ENCODE peak calls at places on chromosome 2, in six cellular contexts. One of them, this sample, is unnamed.

GRCh38 chr2:189336276-189336975 is 104.8 kb upstream of the WDR75 start:
- DNase-seq in HCT116: no peak
- DNase-seq in body of pancreas: no peak
- DNase-seq in neural crest cell: no peak
- DNase-seq in AG09309: no peak
- DNase-seq in mesothelial cell of epicardium: no peak
- DNase-seq in this sample: no peak

GRCh38 chr2:96119981-96120720 is 3.8 kb upstream of the ADRA2B start:
- DNase-seq in HCT116: no peak
- DNase-seq in body of pancreas: no peak
- DNase-seq in neural crest cell: no peak
- DNase-seq in AG09309: no peak
- DNase-seq in mesothelial cell of epicardium: peak; percentile 7
- DNase-seq in this sample: no peak

GRCh38 chr2:182831912-182832311 is 34.5 kb downstream of the FRZB start:
- DNase-seq in HCT116: no peak
- DNase-seq in body of pancreas: no peak
- DNase-seq in neural crest cell: no peak
- DNase-seq in AG09309: no peak
- DNase-seq in mesothelial cell of epicardium: no peak
- DNase-seq in this sample: no peak

GRCh38 chr2:85761946-85762345 is 8.2 kb downstream of the ATOH8 start:
- DNase-seq in HCT116: no peak
- DNase-seq in body of pancreas: no peak
- DNase-seq in neural crest cell: no peak
- DNase-seq in AG09309: no peak
- DNase-seq in mesothelial cell of epicardium: no peak
- DNase-seq in this sample: no peak

GRCh38 chr2:26088038-26088643 is 54.3 kb downstream of the RAB10 start:
- DNase-seq in HCT116: no peak
- DNase-seq in body of pancreas: no peak
- DNase-seq in neural crest cell: no peak
- DNase-seq in AG09309: no peak
- DNase-seq in mesothelial cell of epicardium: no peak
- DNase-seq in this sample: no peak

GRCh38 chr2:138475394-138475793 is 26.2 kb upstream of the SPOPL start:
- DNase-seq in HCT116: no peak
- DNase-seq in body of pancreas: no peak
- DNase-seq in neural crest cell: no peak
- DNase-seq in AG09309: no peak
- DNase-seq in mesothelial cell of epicardium: no peak
- DNase-seq in this sample: no peak

GRCh38 chr2:60309941-60310680 is 243.3 kb downstream of the BCL11A start:
- DNase-seq in HCT116: no peak
- DNase-seq in body of pancreas: no peak
- DNase-seq in neural crest cell: no peak
- DNase-seq in AG09309: no peak
- DNase-seq in mesothelial cell of epicardium: no peak
- DNase-seq in this sample: no peak

GRCh38 chr2:14642499-14642898 is 10.0 kb downstream of the LRATD1 start:
- DNase-seq in HCT116: no peak
- DNase-seq in body of pancreas: no peak
- DNase-seq in neural crest cell: no peak
- DNase-seq in AG09309: no peak
- DNase-seq in mesothelial cell of epicardium: no peak
- DNase-seq in this sample: no peak

GRCh38 chr2:69099541-69099940 is 86.6 kb downstream of the ANTXR1 start:
- DNase-seq in HCT116: no peak
- DNase-seq in body of pancreas: no peak
- DNase-seq in neural crest cell: no peak
- DNase-seq in AG09309: no peak
- DNase-seq in mesothelial cell of epicardium: no peak
- DNase-seq in this sample: no peak

GRCh38 chr2:16851131-16851530 is 185.5 kb upstream of the CYRIA start:
- DNase-seq in HCT116: no peak
- DNase-seq in body of pancreas: no peak
- DNase-seq in neural crest cell: no peak
- DNase-seq in AG09309: no peak
- DNase-seq in mesothelial cell of epicardium: no peak
- DNase-seq in this sample: no peak

GRCh38 chr2:36369711-36370110 is 14.1 kb downstream of the CRIM1 start:
- DNase-seq in HCT116: no peak
- DNase-seq in body of pancreas: no peak
- DNase-seq in neural crest cell: no peak
- DNase-seq in AG09309: no peak
- DNase-seq in mesothelial cell of epicardium: no peak
- DNase-seq in this sample: no peak

GRCh38 chr2:38155-38554 is 8.2 kb downstream of the FAM110C start:
- DNase-seq in HCT116: peak; percentile 56
- DNase-seq in body of pancreas: no peak
- DNase-seq in neural crest cell: no peak
- DNase-seq in AG09309: no peak
- DNase-seq in mesothelial cell of epicardium: no peak
- DNase-seq in this sample: no peak

GRCh38 chr2:214856116-214856515 is 46.6 kb upstream of the BARD1 start:
- DNase-seq in HCT116: no peak
- DNase-seq in body of pancreas: no peak
- DNase-seq in neural crest cell: no peak
- DNase-seq in AG09309: peak; percentile 14
- DNase-seq in mesothelial cell of epicardium: no peak
- DNase-seq in this sample: no peak

GRCh38 chr2:197237720-197238370 is 72.7 kb downstream of the ANKRD44 start:
- DNase-seq in HCT116: no peak
- DNase-seq in body of pancreas: no peak
- DNase-seq in neural crest cell: no peak
- DNase-seq in AG09309: no peak
- DNase-seq in mesothelial cell of epicardium: no peak
- DNase-seq in this sample: no peak

GRCh38 chr2:203201426-203201825 is 37.4 kb upstream of the CYP20A1 start:
- DNase-seq in HCT116: no peak
- DNase-seq in body of pancreas: no peak
- DNase-seq in neural crest cell: no peak
- DNase-seq in AG09309: no peak
- DNase-seq in mesothelial cell of epicardium: no peak
- DNase-seq in this sample: no peak

GRCh38 chr2:54904836-54905235 is 145.4 kb downstream of the RTN4 start:
- DNase-seq in HCT116: peak; percentile 26
- DNase-seq in body of pancreas: peak; percentile 20
- DNase-seq in neural crest cell: no peak
- DNase-seq in AG09309: no peak
- DNase-seq in mesothelial cell of epicardium: no peak
- DNase-seq in this sample: no peak

GRCh38 chr2:25743132-25743830 is 69.9 kb upstream of the DTNB start:
- DNase-seq in HCT116: no peak
- DNase-seq in body of pancreas: no peak
- DNase-seq in neural crest cell: no peak
- DNase-seq in AG09309: no peak
- DNase-seq in mesothelial cell of epicardium: no peak
- DNase-seq in this sample: no peak

GRCh38 chr2:47891369-47892337 is 14.6 kb downstream of the FBXO11 start:
- DNase-seq in HCT116: no peak
- DNase-seq in body of pancreas: no peak
- DNase-seq in neural crest cell: no peak
- DNase-seq in AG09309: no peak
- DNase-seq in mesothelial cell of epicardium: no peak
- DNase-seq in this sample: no peak

GRCh38 chr2:9310827-9311226 is 104.2 kb downstream of the ASAP2 start:
- DNase-seq in HCT116: no peak
- DNase-seq in body of pancreas: no peak
- DNase-seq in neural crest cell: no peak
- DNase-seq in AG09309: no peak
- DNase-seq in mesothelial cell of epicardium: no peak
- DNase-seq in this sample: no peak

GRCh38 chr2:188291617-188292445 is at the start of gene GULP1:
- DNase-seq in HCT116: no peak
- DNase-seq in body of pancreas: peak; percentile 83
- DNase-seq in neural crest cell: peak; percentile 74
- DNase-seq in AG09309: no peak
- DNase-seq in mesothelial cell of epicardium: peak; percentile 69
- DNase-seq in this sample: peak; percentile 87

GRCh38 chr2:130928385-130928784 is 91.7 kb downstream of the ARHGEF4 start:
- DNase-seq in HCT116: no peak
- DNase-seq in body of pancreas: no peak
- DNase-seq in neural crest cell: no peak
- DNase-seq in AG09309: no peak
- DNase-seq in mesothelial cell of epicardium: no peak
- DNase-seq in this sample: no peak

GRCh38 chr2:71878626-71879508 is 268.8 kb downstream of the CYP26B1 start:
- DNase-seq in HCT116: no peak
- DNase-seq in body of pancreas: no peak
- DNase-seq in neural crest cell: no peak
- DNase-seq in AG09309: no peak
- DNase-seq in mesothelial cell of epicardium: no peak
- DNase-seq in this sample: no peak

GRCh38 chr2:187549951-187550555 is 4.2 kb downstream of the TFPI start:
- DNase-seq in HCT116: no peak
- DNase-seq in body of pancreas: no peak
- DNase-seq in neural crest cell: no peak
- DNase-seq in AG09309: no peak
- DNase-seq in mesothelial cell of epicardium: no peak
- DNase-seq in this sample: no peak

GRCh38 chr2:157887946-157888345 is 11.8 kb upstream of the ACVR1 start:
- DNase-seq in HCT116: no peak
- DNase-seq in body of pancreas: no peak
- DNase-seq in neural crest cell: no peak
- DNase-seq in AG09309: no peak
- DNase-seq in mesothelial cell of epicardium: no peak
- DNase-seq in this sample: no peak

GRCh38 chr2:172674034-172674967 is 61.3 kb upstream of the RAPGEF4 start:
- DNase-seq in HCT116: no peak
- DNase-seq in body of pancreas: peak; percentile 50
- DNase-seq in neural crest cell: peak; percentile 58
- DNase-seq in AG09309: no peak
- DNase-seq in mesothelial cell of epicardium: no peak
- DNase-seq in this sample: no peak

GRCh38 chr2:3143602-3144001 is 234.0 kb downstream of the EIPR1 start:
- DNase-seq in HCT116: no peak
- DNase-seq in body of pancreas: no peak
- DNase-seq in neural crest cell: no peak
- DNase-seq in AG09309: no peak
- DNase-seq in mesothelial cell of epicardium: no peak
- DNase-seq in this sample: no peak
- TF ChIP-seq CTCF in HCT116: no peak
- TF ChIP-seq CTCF in body of pancreas: no peak
- TF ChIP-seq CTCF in neural crest cell: no peak
- TF ChIP-seq CTCF in AG09309: no peak
- TF ChIP-seq CTCF in mesothelial cell of epicardium: no peak
- TF ChIP-seq CTCF in this sample: no peak

GRCh38 chr2:181779288-181779871 is 99.1 kb upstream of the NEUROD1 start:
- DNase-seq in HCT116: no peak
- DNase-seq in body of pancreas: no peak
- DNase-seq in neural crest cell: no peak
- DNase-seq in AG09309: no peak
- DNase-seq in mesothelial cell of epicardium: no peak
- DNase-seq in this sample: no peak
- TF ChIP-seq CTCF in HCT116: no peak
- TF ChIP-seq CTCF in body of pancreas: no peak
- TF ChIP-seq CTCF in neural crest cell: no peak
- TF ChIP-seq CTCF in AG09309: no peak
- TF ChIP-seq CTCF in mesothelial cell of epicardium: no peak
- TF ChIP-seq CTCF in this sample: no peak

GRCh38 chr2:212318636-212319035 is 220.0 kb downstream of the ERBB4 start:
- DNase-seq in HCT116: no peak
- DNase-seq in body of pancreas: no peak
- DNase-seq in neural crest cell: no peak
- DNase-seq in AG09309: no peak
- DNase-seq in mesothelial cell of epicardium: no peak
- DNase-seq in this sample: no peak
- TF ChIP-seq CTCF in HCT116: no peak
- TF ChIP-seq CTCF in body of pancreas: no peak
- TF ChIP-seq CTCF in neural crest cell: no peak
- TF ChIP-seq CTCF in AG09309: no peak
- TF ChIP-seq CTCF in mesothelial cell of epicardium: no peak
- TF ChIP-seq CTCF in this sample: no peak

GRCh38 chr2:48912110-48912509 is 156.6 kb upstream of the LHCGR start:
- DNase-seq in HCT116: no peak
- DNase-seq in body of pancreas: no peak
- DNase-seq in neural crest cell: no peak
- DNase-seq in AG09309: no peak
- DNase-seq in mesothelial cell of epicardium: no peak
- DNase-seq in this sample: no peak
- TF ChIP-seq CTCF in HCT116: peak; percentile 14
- TF ChIP-seq CTCF in body of pancreas: no peak
- TF ChIP-seq CTCF in neural crest cell: peak; percentile 19
- TF ChIP-seq CTCF in AG09309: no peak
- TF ChIP-seq CTCF in mesothelial cell of epicardium: no peak
- TF ChIP-seq CTCF in this sample: peak; percentile 18

GRCh38 chr2:166942377-166942776 is 54.1 kb downstream of the XIRP2 start:
- DNase-seq in HCT116: no peak
- DNase-seq in body of pancreas: no peak
- DNase-seq in neural crest cell: no peak
- DNase-seq in AG09309: no peak
- DNase-seq in mesothelial cell of epicardium: no peak
- DNase-seq in this sample: no peak
- TF ChIP-seq CTCF in HCT116: no peak
- TF ChIP-seq CTCF in body of pancreas: no peak
- TF ChIP-seq CTCF in neural crest cell: no peak
- TF ChIP-seq CTCF in AG09309: no peak
- TF ChIP-seq CTCF in mesothelial cell of epicardium: no peak
- TF ChIP-seq CTCF in this sample: no peak

GRCh38 chr2:75136001-75136400 is 63.3 kb downstream of the TACR1 start:
- DNase-seq in HCT116: no peak
- DNase-seq in body of pancreas: no peak
- DNase-seq in neural crest cell: no peak
- DNase-seq in AG09309: no peak
- DNase-seq in mesothelial cell of epicardium: no peak
- DNase-seq in this sample: no peak

GRCh38 chr2:75133621-75134020 is 65.7 kb downstream of the TACR1 start:
- DNase-seq in HCT116: no peak
- DNase-seq in body of pancreas: no peak
- DNase-seq in neural crest cell: no peak
- DNase-seq in AG09309: no peak
- DNase-seq in mesothelial cell of epicardium: no peak
- DNase-seq in this sample: no peak

GRCh38 chr2:75134802-75135201 is 64.5 kb downstream of the TACR1 start:
- DNase-seq in HCT116: no peak
- DNase-seq in body of pancreas: no peak
- DNase-seq in neural crest cell: no peak
- DNase-seq in AG09309: no peak
- DNase-seq in mesothelial cell of epicardium: no peak
- DNase-seq in this sample: no peak

GRCh38 chr2:75130171-75130570 is 69.1 kb downstream of the TACR1 start:
- DNase-seq in HCT116: no peak
- DNase-seq in body of pancreas: no peak
- DNase-seq in neural crest cell: no peak
- DNase-seq in AG09309: no peak
- DNase-seq in mesothelial cell of epicardium: no peak
- DNase-seq in this sample: no peak
- TF ChIP-seq CTCF in HCT116: peak; percentile 21
- TF ChIP-seq CTCF in body of pancreas: no peak
- TF ChIP-seq CTCF in neural crest cell: no peak
- TF ChIP-seq CTCF in AG09309: peak; percentile 7
- TF ChIP-seq CTCF in mesothelial cell of epicardium: no peak
- TF ChIP-seq CTCF in this sample: peak; percentile 27

This sample was measured in type B pancreatic cell.